ENCODE peak calls at places on chromosomes 5 and 9, in ten cellular contexts. Z is endodermal cell, E is MM.1S, X is ovary, N is lower lobe of right lung, U is WERI-Rb-1, L is cardiac fibroblast, R is upper lobe of right lung, B is colonic mucosa, S is bronchial epithelial cell. J is an unnamed sample.

GRCh38 chr5:7398596-7399260 is 2.8 kb downstream of the ADCY2 start:
- DNase-seq in Z (peak), E (no peak), X (no peak), N (no peak), U (no peak), L (no peak), R (no peak), B (no peak), S (no peak), J (no peak)

GRCh38 chr5:121189569-121190305 is 661.9 kb upstream of the FTMT start:
- DNase-seq in Z (no peak), E (no peak), X (no peak), N (no peak), U (no peak), L (peak), R (no peak), B (no peak), S (peak), J (no peak)

GRCh38 chr5:62328772-62329491 is 22.9 kb downstream of the KIF2A start:
- DNase-seq in Z (no peak), E (no peak), X (no peak), N (no peak), U (no peak), L (no peak), R (no peak), B (no peak), S (no peak), J (no peak)

GRCh38 chr9:8437878-8438277 is 638.3 kb upstream of the DMAC1 start:
- DNase-seq in Z (no peak), E (no peak), X (no peak), N (no peak), U (no peak), L (no peak), R (no peak), B (no peak), S (no peak), J (no peak)

GRCh38 chr5:132012385-132013005 is 1.0 kb upstream of the ACSL6 start:
- DNase-seq in Z (peak), E (peak), X (no peak), N (peak), U (peak), L (peak), R (peak), B (peak), S (peak), J (peak)

GRCh38 chr5:89686081-89686765 is 723.3 kb downstream of the CETN3 start:
- DNase-seq in Z (no peak), E (no peak), X (no peak), N (no peak), U (no peak), L (peak), R (no peak), B (no peak), S (no peak), J (no peak)

GRCh38 chr5:161372682-161373344 is 173.7 kb downstream of the GABRB2 start:
- DNase-seq in Z (no peak), E (no peak), X (no peak), N (no peak), U (no peak), L (no peak), R (no peak), B (no peak), S (no peak), J (no peak)

GRCh38 chr5:57174128-57174849 is 430 bp downstream of the GPBP1 start:
- DNase-seq in Z (no peak), E (peak), X (no peak), N (peak), U (no peak), L (peak), R (no peak), B (no peak), S (no peak), J (no peak)

GRCh38 chr9:93826209-93826608 is 128.9 kb downstream of the BARX1 start:
- DNase-seq in Z (peak), E (no peak), X (no peak), N (peak), U (peak), L (no peak), R (peak), B (peak), S (no peak), J (no peak)

GRCh38 chr5:434443-435146 is 8.4 kb upstream of the EXOC3 start:
- DNase-seq in Z (peak), E (no peak), X (no peak), N (no peak), U (no peak), L (no peak), R (peak), B (no peak), S (no peak), J (no peak)

GRCh38 chr5:95846554-95847260 is 24.2 kb upstream of the GLRX start:
- DNase-seq in Z (peak), E (peak), X (peak), N (no peak), U (peak), L (peak), R (no peak), B (peak), S (peak), J (peak)

GRCh38 chr5:179819296-179820126 is 1.2 kb upstream of the SQSTM1 start:
- DNase-seq in Z (peak), E (peak), X (peak), N (peak), U (peak), L (peak), R (peak), B (peak), S (peak), J (no peak)

DNA sequence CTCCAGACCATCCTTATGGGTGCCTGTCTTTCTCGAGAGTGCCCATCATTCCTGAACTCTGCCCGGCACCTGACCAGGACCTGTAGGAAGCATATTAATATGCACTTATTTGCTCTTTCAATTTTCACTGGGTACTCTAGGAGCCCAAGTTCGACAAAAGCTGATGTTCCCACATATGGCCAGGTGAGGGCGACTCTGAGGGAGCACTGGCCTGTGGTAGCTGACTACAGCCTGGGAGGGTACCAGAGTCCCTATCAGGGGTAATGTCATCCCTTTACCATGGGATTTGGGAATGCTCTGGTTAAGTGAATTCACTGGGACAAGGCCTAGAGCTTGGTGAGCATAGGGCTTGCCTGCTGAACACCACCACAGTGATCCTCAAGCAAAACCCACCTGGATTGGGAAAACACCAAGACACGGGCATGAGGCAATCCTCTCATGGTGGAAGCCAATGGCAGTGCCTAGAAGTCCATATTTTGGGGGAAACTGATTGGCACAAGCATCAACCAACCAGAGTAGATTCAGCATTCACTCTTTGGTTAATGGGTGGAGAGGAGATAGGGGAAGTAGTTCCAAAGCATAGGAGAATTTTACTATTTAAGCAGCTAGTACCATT is 112.2 kb downstream of the MTX3 start:
- DNase-seq in Z (peak), E (no peak), X (no peak), N (no peak), U (peak), L (no peak), R (no peak), B (no peak), S (no peak), J (no peak)
- TF ChIP-seq CTCF in Z (peak), E (peak), X (no peak), N (peak), U (peak), L (peak), R (peak), B (no peak), S (peak), J (peak)

DNA sequence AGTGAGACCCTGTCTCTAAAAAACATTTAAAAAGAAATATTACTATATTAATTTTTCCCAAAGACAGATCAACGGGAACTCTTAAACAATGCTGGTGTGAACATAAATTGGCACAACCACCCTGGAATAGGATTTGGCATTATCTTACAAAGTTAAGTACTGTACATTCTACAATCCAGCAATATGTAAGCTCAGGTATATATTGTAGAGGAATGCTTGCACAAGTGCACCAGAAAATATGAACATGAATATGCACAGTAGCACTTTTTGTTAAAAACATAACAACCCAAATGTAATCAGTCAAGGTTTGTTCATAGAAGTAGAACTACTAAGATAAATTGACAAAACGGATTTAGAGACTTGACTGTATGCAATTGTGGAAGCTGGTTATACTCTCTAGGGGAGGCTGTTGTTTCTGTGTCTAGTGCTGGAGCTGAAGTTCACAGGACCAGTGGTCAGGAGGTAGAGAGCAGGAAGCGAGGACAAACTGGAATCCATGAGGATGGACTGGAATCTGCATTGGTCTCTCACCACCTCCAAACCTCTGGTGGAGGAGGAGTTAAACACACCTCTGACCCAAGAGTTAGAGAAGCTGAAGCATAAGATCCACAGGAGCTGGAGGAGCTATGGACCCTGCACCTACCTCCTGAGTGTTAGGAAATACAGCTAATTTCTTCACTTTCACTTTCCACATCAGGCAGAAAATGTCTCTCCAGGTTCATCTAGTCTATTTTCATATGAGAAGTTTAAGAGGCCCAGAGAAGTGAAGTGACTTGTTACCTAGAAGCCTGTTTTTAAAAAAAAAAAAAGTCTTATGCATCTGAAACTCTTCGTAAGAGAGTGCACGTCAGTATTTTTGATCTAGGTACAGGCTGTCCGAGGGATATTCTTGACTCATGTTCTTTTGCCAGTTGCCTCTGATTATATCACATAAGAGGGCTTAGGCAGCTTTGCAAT is 20.3 kb upstream of the RIC1 start:
- DNase-seq in Z (no peak), E (peak), X (no peak), N (no peak), U (no peak), L (peak), R (no peak), B (no peak), S (no peak), J (no peak)
- H3K4me3 ChIP-seq in Z (no peak), E (no peak), X (peak), N (peak), U (no peak), L (peak), R (peak), B (no peak), S (no peak), J (no peak)

GRCh38 chr9:82532504-82532903 is 530.4 kb downstream of the RASEF start:
- DNase-seq in Z (no peak), E (no peak), X (no peak), N (no peak), U (no peak), L (no peak), R (no peak), B (no peak), S (peak), J (no peak)
- TF ChIP-seq CTCF in Z (peak), E (peak), X (no peak), N (peak), U (no peak), L (no peak), R (peak), B (no peak), S (no peak), J (no peak)

DNA sequence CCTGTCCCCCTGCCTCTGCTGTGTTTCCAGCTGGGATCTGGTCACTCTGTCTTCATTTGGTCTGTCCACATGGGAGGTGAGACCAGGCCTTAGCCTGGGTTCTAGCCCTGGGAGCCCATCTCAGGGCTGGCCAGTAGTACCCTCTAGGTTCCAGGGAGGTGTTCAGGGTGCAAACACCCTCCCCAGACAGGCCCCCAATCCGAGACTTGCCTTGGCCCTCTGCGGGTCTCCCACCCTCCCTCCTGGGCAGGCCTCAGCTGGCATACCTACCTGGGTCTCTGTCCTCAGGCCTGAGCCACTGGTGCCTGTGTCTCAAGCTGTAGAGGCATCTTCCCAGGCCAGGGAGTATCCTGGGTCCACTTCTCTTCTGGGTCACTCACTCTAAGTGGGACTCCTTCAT is 925 bp upstream of the SAPCD2 start:
- DNase-seq in Z (no peak), E (no peak), X (no peak), N (peak), U (no peak), L (no peak), R (no peak), B (no peak), S (no peak), J (no peak)
- H3K4me3 ChIP-seq in Z (peak), E (peak), X (no peak), N (peak), U (peak), L (no peak), R (peak), B (no peak), S (no peak), J (peak)

DNA sequence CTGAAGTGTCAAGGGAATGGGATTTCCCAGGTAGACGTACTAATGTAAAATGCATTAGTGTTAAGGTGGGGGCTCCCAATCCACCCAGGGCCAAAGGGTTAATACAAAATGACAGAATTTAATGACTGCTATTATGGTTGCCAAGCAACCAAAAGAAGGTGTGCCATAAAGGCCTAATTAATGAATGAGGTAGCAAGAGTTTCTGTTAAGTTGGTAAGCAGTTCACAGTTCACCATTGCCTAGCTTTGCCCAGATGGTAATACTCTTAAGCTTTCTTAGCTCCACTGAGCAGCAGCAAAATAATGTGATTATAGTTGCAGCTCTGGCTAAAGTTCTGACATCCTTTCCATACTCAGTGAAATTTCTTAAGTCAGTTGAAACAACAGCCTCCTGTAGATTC is 211.7 kb downstream of the DENND1A start:
- DNase-seq in Z (no peak), E (no peak), X (no peak), N (no peak), U (peak), L (no peak), R (no peak), B (no peak), S (no peak), J (no peak)
- TF ChIP-seq CTCF in Z (no peak), E (no peak), X (no peak), N (no peak), U (no peak), L (no peak), R (no peak), B (no peak), S (no peak), J (no peak)

DNA sequence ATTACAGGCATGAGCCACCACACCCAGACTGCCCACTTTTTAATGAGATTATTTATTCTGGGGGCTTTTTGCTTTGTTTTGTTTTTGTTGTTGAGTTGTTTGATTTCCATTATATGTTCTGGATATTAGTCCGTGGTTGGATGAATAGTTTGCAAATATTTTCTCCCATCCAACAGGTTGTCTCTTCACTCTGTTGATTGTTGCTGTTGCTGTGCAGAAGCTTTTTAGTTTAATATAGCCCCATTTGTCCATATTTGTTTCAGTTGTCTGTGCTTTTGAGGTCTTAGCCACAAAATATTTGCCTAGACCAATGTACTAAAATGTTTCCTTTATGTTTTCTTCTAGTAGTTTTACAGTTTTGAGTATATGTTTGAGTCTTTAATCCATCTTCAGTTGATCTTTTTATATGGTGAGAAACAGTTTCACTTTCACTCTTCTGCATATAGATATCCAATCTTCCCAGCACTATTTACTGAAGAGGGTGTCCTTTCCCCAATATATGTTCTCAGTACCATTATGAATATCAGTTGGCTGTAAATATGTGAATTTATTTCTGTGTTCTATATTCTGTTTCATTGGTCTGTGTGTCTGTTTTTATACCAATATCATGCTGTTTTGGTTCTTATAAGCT is 30.2 kb upstream of the TBCA start:
- DNase-seq in Z (no peak), E (peak), X (no peak), N (no peak), U (no peak), L (no peak), R (no peak), B (no peak), S (no peak), J (no peak)
- H3K4me3 ChIP-seq in Z (no peak), E (no peak), X (no peak), N (no peak), U (no peak), L (no peak), R (no peak), B (no peak), S (no peak), J (no peak)

GRCh38 chr5:150164640-150165039 is 1.9 kb upstream of the CDX1 start:
- DNase-seq in Z (no peak), E (no peak), X (no peak), N (no peak), U (no peak), L (no peak), R (no peak), B (peak), S (no peak), J (no peak)

GRCh38 chr5:150168864-150169263 is 2.3 kb downstream of the CDX1 start:
- DNase-seq in Z (no peak), E (no peak), X (no peak), N (no peak), U (no peak), L (no peak), R (no peak), B (peak), S (no peak), J (no peak)

GRCh38 chr5:150167163-150167798 is 703 bp downstream of the CDX1 start:
- DNase-seq in Z (peak), E (no peak), X (no peak), N (no peak), U (no peak), L (no peak), R (no peak), B (no peak), S (no peak), J (no peak)

GRCh38 chr5:150166193-150167162 is at the start of gene CDX1:
- DNase-seq in Z (peak), E (no peak), X (no peak), N (no peak), U (no peak), L (no peak), R (no peak), B (peak), S (no peak), J (no peak)

DNA sequence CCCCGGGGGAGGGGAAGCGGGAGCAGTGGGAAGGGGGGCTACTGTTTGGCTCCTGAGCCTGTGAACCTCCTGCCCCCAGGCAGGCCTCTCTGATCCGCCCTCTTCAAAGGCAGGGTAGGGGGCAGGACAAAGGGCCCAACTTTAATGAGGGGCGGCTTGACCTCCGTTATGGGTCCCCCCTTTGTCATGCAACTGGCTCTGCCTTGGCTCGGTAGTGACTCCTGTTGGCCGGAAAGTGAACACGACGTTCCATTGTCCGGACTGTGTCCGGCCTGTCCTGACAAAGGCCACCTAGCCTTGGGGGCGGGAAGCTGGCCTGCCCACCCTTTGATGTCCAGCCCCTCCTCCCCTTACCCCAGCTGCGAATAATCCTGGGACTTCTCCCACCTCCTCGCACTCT is 1.3 kb downstream of the CDX1 start:
- DNase-seq in Z (peak), E (no peak), X (no peak), N (no peak), U (no peak), L (no peak), R (no peak), B (peak), S (no peak), J (no peak)
- TF ChIP-seq CTCF in Z (peak), E (peak), X (no peak), N (no peak), U (peak), L (peak), R (no peak), B (peak), S (peak), J (peak)

DNA sequence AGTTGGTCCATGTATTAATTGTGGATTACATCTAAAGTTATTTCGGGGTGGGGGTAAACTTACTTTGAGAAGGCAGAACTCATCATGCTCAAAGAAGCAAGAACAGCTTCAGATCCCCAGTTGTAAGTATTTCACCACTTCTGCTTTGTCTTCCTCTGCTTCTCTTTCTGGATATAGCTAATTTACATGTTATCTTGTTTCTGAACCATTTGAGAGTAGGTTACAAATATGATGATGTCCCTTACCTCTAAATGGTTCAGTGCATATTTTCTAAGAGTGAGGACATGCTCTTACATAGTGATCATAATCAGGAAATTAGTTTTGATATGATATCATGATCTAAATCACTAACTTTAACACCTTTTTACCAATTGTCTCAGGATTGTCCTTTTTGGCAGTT is 11.9 kb downstream of the TRIO start:
- DNase-seq in Z (no peak), E (no peak), X (no peak), N (no peak), U (no peak), L (no peak), R (no peak), B (no peak), S (no peak), J (no peak)
- H3K4me3 ChIP-seq in Z (no peak), E (no peak), X (no peak), N (no peak), U (no peak), L (no peak), R (no peak), B (no peak), S (no peak), J (no peak)

DNA sequence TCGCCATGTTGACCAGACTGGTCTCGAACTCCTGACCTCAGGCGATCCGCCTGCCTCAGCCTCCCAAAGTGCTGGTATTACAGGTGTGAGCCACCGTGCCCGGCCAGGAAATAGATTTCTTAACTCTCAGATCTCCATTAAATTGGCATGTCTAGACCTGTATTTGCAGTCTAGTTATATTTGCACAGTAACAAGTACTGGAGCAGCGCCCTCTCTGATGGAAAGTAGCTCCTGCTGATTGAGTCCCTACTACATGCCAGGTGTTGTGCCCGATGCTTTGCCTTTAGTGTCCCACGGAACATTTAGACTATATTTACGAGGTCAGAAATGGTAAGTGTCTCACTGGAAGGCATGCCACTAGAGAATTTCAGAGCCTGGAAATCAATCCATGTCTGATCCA is 15.8 kb upstream of the TMED9 start:
- DNase-seq in Z (no peak), E (no peak), X (no peak), N (no peak), U (no peak), L (no peak), R (no peak), B (no peak), S (peak), J (no peak)
- TF ChIP-seq CTCF in Z (peak), E (no peak), X (no peak), N (no peak), U (no peak), L (no peak), R (no peak), B (no peak), S (peak), J (no peak)